ENCODE peak calls at places on chromosome 7, in eight cellular contexts. B, Z, J, I, N, T, L and A are unnamed samples.

GRCh38 chr7:44565097-44565794 is 8.5 kb downstream of the DDX56 start:
- DNase-seq in J (peak), Z (peak), L (peak), B (peak), N (peak), I (peak), T (peak), A (no peak)

GRCh38 chr7:101790566-101791293 is 26.7 kb upstream of the CUX1 start:
- DNase-seq in I (no peak), T (no peak), Z (no peak), L (no peak), B (no peak), N (no peak), J (no peak), A (no peak)

GRCh38 chr7:114879554-114879953 is 42.3 kb upstream of the MDFIC start:
- DNase-seq in L (no peak), J (no peak), N (peak), Z (no peak), I (peak), T (no peak), B (no peak), A (no peak)

GRCh38 chr7:157490465-157490912 is 153.7 kb downstream of the DNAJB6 start:
- DNase-seq in N (no peak), Z (no peak), T (no peak), I (peak), B (no peak), L (no peak), J (peak), A (peak)

GRCh38 chr7:157576415-157576814 is 239.6 kb downstream of the DNAJB6 start:
- DNase-seq in T (no peak), I (no peak), Z (no peak), N (no peak), L (no peak), J (no peak), B (no peak), A (no peak)

GRCh38 chr7:39703143-39703542 is 79.8 kb downstream of the RALA start:
- DNase-seq in J (no peak), I (peak), B (no peak), Z (no peak), N (no peak), T (no peak), L (no peak), A (no peak)

GRCh38 chr7:158971214-158971613 is 114.9 kb downstream of the DYNC2I1 start:
- DNase-seq in N (no peak), I (no peak), J (no peak), B (no peak), T (no peak), Z (no peak), L (no peak), A (no peak)

GRCh38 chr7:17725761-17726160 is 214.5 kb downstream of the SNX13 start:
- DNase-seq in B (no peak), Z (no peak), I (peak), N (peak), J (no peak), L (no peak), T (no peak), A (no peak)

GRCh38 chr7:76063525-76063924 is 15.6 kb downstream of the MDH2 start:
- DNase-seq in N (no peak), Z (no peak), T (no peak), J (peak), B (no peak), I (no peak), L (no peak), A (no peak)

GRCh38 chr7:51029586-51030230 is 247.0 kb upstream of the GRB10 start:
- DNase-seq in B (no peak), L (no peak), T (no peak), N (peak), J (peak), Z (no peak), I (peak), A (no peak)

GRCh38 chr7:134771889-134772288 is 7.5 kb upstream of the CALD1 start:
- DNase-seq in L (no peak), B (no peak), N (no peak), Z (no peak), J (no peak), T (no peak), I (no peak), A (no peak)

GRCh38 chr7:74029094-74029785 is 1.3 kb downstream of the ELN start:
- DNase-seq in B (peak), I (no peak), L (no peak), T (no peak), N (no peak), Z (no peak), J (no peak), A (no peak)

GRCh38 chr7:17422966-17423365 is 124.5 kb downstream of the AHR start:
- DNase-seq in T (no peak), Z (no peak), J (no peak), B (no peak), L (no peak), N (peak), I (no peak), A (no peak)

GRCh38 chr7:158473946-158474345 is 113.7 kb downstream of the PTPRN2 start:
- DNase-seq in N (no peak), T (no peak), I (no peak), J (no peak), B (no peak), Z (no peak), L (no peak), A (no peak)

GRCh38 chr7:149624006-149624405 is 126.4 kb upstream of the ZNF746 start:
- DNase-seq in I (peak), J (peak), T (peak), B (peak), L (peak), Z (no peak), N (no peak), A (no peak)

GRCh38 chr7:55019691-55020480 is 1.1 kb downstream of the EGFR start:
- DNase-seq in T (peak), B (peak), Z (no peak), J (peak), L (no peak), I (peak), N (no peak), A (no peak)

GRCh38 chr7:12458520-12459131 is 55.0 kb upstream of the VWDE start:
- DNase-seq in Z (no peak), B (no peak), T (no peak), J (peak), L (no peak), I (peak), N (peak), A (no peak)

GRCh38 chr7:74063223-74063641 is 20.4 kb upstream of the LIMK1 start:
- DNase-seq in B (no peak), I (no peak), N (no peak), T (no peak), Z (no peak), J (no peak), L (no peak), A (no peak)

GRCh38 chr7:67625257-67625713 is 628.7 kb downstream of the TYW1 start:
- DNase-seq in N (peak), J (peak), T (peak), L (peak), B (peak), Z (no peak), I (peak), A (peak)

DNA sequence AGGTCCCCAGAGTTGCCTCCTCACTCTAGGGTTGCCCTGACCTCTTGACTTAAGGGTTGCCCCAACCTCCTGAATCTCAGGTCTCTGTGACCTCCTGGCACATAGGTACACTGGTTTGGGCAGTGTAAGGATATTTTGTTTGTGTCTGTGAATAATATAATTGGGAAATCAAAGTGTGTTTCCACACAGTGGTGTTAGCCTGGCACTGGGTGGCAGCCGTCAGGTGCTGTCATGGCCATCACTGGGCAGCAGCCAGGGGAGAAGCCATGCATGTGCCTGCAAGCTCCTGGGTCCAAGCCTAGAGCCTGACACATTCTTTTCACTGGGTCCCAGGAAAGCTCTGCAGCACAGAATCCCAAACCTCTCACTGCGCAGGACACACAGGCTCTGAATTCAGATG is 3.6 kb upstream of the CCDC201 start:
- DNase-seq in I (no peak), L (no peak), B (no peak), N (no peak), T (no peak), J (no peak), Z (no peak), A (no peak)
- TF ChIP-seq CTCF in I (no peak), L (no peak), B (no peak), N (no peak), T (no peak), J (no peak), Z (no peak), A (no peak)

DNA sequence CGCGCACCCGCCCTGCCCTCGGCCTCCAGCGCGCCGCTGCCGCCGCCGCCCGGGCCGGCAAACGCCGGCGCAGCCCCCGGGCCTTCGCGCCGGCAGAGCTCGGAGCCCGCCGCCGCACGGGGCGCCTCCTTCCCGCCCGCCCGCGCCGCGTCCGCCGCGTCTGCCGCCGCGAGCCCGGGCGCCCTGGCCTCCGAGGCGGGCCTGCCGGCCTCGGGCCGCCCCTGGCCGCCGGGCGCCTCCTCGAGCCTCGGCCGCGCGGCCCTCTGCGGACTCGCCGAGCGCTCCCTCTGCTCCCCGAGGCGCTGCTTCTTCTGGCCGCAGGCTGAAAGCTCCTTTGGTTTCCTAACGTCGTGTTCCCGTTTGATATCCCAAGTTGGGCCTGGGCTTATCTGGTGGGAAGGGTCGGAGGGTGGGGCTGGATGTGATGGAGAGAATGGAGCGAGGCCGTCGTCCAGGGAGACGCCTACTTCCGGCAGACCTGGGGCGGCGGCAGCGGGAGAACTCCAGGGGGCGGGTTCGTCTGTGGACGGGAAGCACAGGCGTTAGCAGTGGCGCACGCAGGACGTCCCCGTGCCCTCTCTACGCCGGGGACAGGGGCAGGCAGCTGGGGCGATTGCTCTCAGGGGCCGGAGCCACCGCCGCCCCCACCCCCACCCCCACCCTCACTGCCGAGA is 221.0 kb downstream of the PHTF2 start:
- DNase-seq in T (peak), J (peak), N (peak), B (peak), Z (peak), I (peak), L (peak), A (peak)
- TF ChIP-seq CTCF in T (peak), J (no peak), N (no peak), B (peak), Z (no peak), I (peak), L (peak), A (no peak)

GRCh38 chr7:142925413-142925812 is 8.1 kb downstream of the TRPV5 start:
- DNase-seq in T (peak), N (no peak), B (no peak), Z (no peak), J (no peak), I (no peak), L (no peak), A (no peak)
- TF ChIP-seq CTCF in T (peak), N (no peak), B (no peak), Z (no peak), J (no peak), I (peak), L (peak), A (peak)

GRCh38 chr7:70720191-70720873 is 411.6 kb upstream of the GALNT17 start:
- DNase-seq in T (peak), N (no peak), B (no peak), I (no peak), L (no peak), J (no peak), Z (no peak), A (no peak)
- TF ChIP-seq CTCF in T (peak), N (no peak), B (no peak), I (no peak), L (peak), J (no peak), Z (no peak), A (no peak)

GRCh38 chr7:72751978-72752377 is 76.0 kb downstream of the TYW1B start:
- DNase-seq in N (no peak), J (no peak), I (peak), Z (no peak), T (peak), B (no peak), L (no peak), A (no peak)
- TF ChIP-seq CTCF in N (peak), J (no peak), I (peak), Z (no peak), T (peak), B (no peak), L (no peak), A (peak)

GRCh38 chr7:129607471-129608120 is 3.9 kb upstream of the NRF1 start:
- DNase-seq in T (peak), I (peak), L (no peak), J (peak), Z (no peak), N (peak), B (no peak), A (no peak)
- TF ChIP-seq CTCF in T (peak), I (peak), L (peak), J (peak), Z (no peak), N (peak), B (peak), A (peak)